ENCODE peak calls at places on chromosomes 12 and 14, in ten cellular contexts. R is spleen; Y is progenitor cell of endocrine pancreas; W is GM10248; N is CD8-positive, alpha-beta T cell; E is tibial artery; D is WTC11; G is left ventricle myocardium inferior; M is cardiac fibroblast; Q is H9. V is an unnamed sample.
A peak's percentile ranks its signal among the peaks of the same experiment; 100 is the strongest.

GRCh38 chr14:91159182-91159581 is 45.3 kb downstream of the DGLUCY start:
- DNase-seq in R (no peak), Y (no peak), W (no peak), N (no peak), E (no peak), D (no peak), G (no peak), M (no peak), Q (no peak), V (no peak)

GRCh38 chr12:67578976-67579661 is 69.4 kb upstream of the DYRK2 start:
- DNase-seq in R (no peak), Y (no peak), W (no peak), N (no peak), E (no peak), D (no peak), G (no peak), M (no peak), Q (no peak), V (no peak)

GRCh38 chr14:45247427-45247826 is 5.6 kb downstream of the MIS18BP1 start:
- DNase-seq in R (no peak), Y (no peak), W (no peak), N (no peak), E (no peak), D (no peak), G (no peak), M (no peak), Q (no peak), V (peak; percentile 14)

GRCh38 chr12:29241821-29242591 is 92.9 kb downstream of the FAR2 start:
- DNase-seq in R (no peak), Y (no peak), W (peak; percentile 26), N (no peak), E (no peak), D (no peak), G (no peak), M (peak; percentile 93), Q (no peak), V (peak; percentile 90)

GRCh38 chr12:106246891-106247730 is 709 bp downstream of the CKAP4 start:
- DNase-seq in R (peak; percentile 92), Y (peak; percentile 51), W (peak; percentile 72), N (peak; percentile 49), E (peak; percentile 80), D (peak; percentile 49), G (peak; percentile 74), M (peak; percentile 60), Q (no peak), V (peak; percentile 66)

GRCh38 chr14:99036594-99037293 is 235.3 kb downstream of the BCL11B start:
- DNase-seq in R (no peak), Y (no peak), W (no peak), N (no peak), E (peak; percentile 68), D (no peak), G (peak; percentile 30), M (no peak), Q (no peak), V (no peak)

GRCh38 chr12:53975019-53975815 is 463 bp upstream of the HOTAIR start:
- DNase-seq in R (no peak), Y (no peak), W (no peak), N (no peak), E (no peak), D (no peak), G (no peak), M (no peak), Q (peak; percentile 69), V (peak; percentile 54)

GRCh38 chr12:9868271-9868815 is 811 bp downstream of the CLEC2B start:
- DNase-seq in R (no peak), Y (no peak), W (no peak), N (no peak), E (no peak), D (no peak), G (no peak), M (peak; percentile 21), Q (no peak), V (no peak)

DNA sequence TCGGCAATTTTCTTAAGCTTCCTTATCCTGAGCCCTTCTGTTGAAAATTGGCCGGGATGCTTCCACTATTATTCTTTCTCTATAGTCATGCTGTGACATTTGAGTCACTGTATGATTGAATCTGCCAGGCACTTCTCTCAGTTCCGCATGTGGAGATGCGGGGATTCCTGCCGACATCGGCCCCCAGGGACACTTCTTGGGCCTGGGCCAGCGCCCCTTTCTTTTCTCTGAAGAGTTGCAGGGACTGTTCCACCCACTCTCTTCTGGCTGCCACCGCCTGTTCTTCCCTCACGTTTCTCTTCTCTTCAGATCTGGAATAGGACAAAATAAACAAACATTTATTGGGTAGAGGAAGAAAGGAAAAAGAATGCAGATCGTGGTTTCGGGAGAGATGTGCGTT is 310.1 kb downstream of the ETNK1 start:
- DNase-seq in R (no peak), Y (no peak), W (no peak), N (no peak), E (no peak), D (peak; percentile 33), G (peak; percentile 21), M (peak; percentile 45), Q (peak; percentile 50), V (no peak)
- TF ChIP-seq CTCF in R (no peak), Y (no peak), W (no peak), N (no peak), E (no peak), D (no peak), G (no peak), M (no peak), Q (peak; percentile 29), V (no peak)

GRCh38 chr12:46109343-46110219 is 119.2 kb upstream of the SCAF11 start:
- DNase-seq in R (no peak), Y (no peak), W (no peak), N (no peak), E (no peak), D (no peak), G (no peak), M (no peak), Q (no peak), V (no peak)

GRCh38 chr12:46111727-46112126 is 121.4 kb upstream of the SCAF11 start:
- DNase-seq in R (no peak), Y (no peak), W (no peak), N (no peak), E (no peak), D (no peak), G (no peak), M (no peak), Q (no peak), V (no peak)

GRCh38 chr12:46110220-46110700 is 119.9 kb upstream of the SCAF11 start:
- DNase-seq in R (no peak), Y (no peak), W (no peak), N (no peak), E (no peak), D (no peak), G (peak; percentile 39), M (no peak), Q (no peak), V (no peak)

GRCh38 chr12:46112364-46112763 is 122.0 kb upstream of the SCAF11 start:
- DNase-seq in R (no peak), Y (no peak), W (no peak), N (no peak), E (no peak), D (no peak), G (no peak), M (no peak), Q (no peak), V (no peak)

DNA sequence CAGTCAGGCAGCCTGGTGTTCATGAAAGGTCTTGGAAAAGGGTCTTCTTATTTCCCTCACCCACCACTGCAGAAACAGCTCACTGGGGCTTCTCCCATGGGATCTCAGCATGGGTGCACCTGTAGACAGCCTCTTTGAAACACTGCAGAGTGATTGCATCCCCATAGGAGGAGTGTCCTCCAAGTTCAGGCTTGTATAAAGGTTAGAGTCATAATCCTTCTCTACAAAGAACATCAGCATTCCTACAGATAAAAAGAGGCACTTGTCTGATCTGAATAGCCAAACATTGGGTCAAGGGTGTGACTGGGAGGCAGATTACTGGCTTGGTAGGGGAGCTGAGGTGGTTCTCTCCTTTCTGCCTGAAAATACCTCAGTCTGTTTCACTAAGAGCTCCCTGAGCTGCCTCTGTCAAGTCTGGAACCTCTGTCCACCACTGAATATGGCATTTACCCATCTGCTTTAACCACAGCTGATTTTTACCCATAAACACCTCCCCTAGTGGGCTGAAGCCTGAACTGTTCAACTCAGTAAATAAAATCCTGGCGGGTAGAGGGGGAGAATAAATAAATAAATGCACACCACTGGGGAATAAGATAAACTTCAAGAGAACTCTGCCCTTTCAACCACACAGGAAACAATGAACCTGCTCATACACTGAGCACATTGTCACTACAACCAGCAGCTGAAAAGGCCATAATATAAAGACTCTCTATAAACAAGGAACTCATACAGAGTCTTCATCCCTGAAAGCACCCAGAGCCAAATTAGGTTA is 120.7 kb upstream of the SCAF11 start:
- DNase-seq in R (no peak), Y (no peak), W (no peak), N (no peak), E (no peak), D (no peak), G (no peak), M (no peak), Q (no peak), V (no peak)
- TF ChIP-seq CTCF in R (no peak), Y (peak; percentile 29), W (no peak), N (no peak), E (no peak), D (no peak), G (no peak), M (peak; percentile 11), Q (peak; percentile 35), V (no peak)

GRCh38 chr14:63545431-63545830 is 2.3 kb upstream of the PPP2R5E start:
- DNase-seq in R (no peak), Y (no peak), W (no peak), N (no peak), E (no peak), D (no peak), G (no peak), M (no peak), Q (no peak), V (no peak)

GRCh38 chr14:63543000-63543825 is at the start of gene PPP2R5E:
- DNase-seq in R (peak; percentile 98), Y (peak; percentile 94), W (peak; percentile 98), N (peak; percentile 95), E (peak; percentile 99), D (peak; percentile 98), G (peak; percentile 98), M (peak; percentile 99), Q (peak; percentile 99), V (peak; percentile 100)

GRCh38 chr14:63543826-63544320 is 696 bp upstream of the PPP2R5E start:
- DNase-seq in R (no peak), Y (no peak), W (no peak), N (no peak), E (no peak), D (no peak), G (no peak), M (peak; percentile 9), Q (no peak), V (no peak)

GRCh38 chr14:63542231-63542999 is 762 bp downstream of the PPP2R5E start:
- DNase-seq in R (no peak), Y (peak; percentile 19), W (no peak), N (peak; percentile 4), E (peak; percentile 66), D (peak; percentile 36), G (no peak), M (peak; percentile 26), Q (peak; percentile 39), V (peak; percentile 44)

DNA sequence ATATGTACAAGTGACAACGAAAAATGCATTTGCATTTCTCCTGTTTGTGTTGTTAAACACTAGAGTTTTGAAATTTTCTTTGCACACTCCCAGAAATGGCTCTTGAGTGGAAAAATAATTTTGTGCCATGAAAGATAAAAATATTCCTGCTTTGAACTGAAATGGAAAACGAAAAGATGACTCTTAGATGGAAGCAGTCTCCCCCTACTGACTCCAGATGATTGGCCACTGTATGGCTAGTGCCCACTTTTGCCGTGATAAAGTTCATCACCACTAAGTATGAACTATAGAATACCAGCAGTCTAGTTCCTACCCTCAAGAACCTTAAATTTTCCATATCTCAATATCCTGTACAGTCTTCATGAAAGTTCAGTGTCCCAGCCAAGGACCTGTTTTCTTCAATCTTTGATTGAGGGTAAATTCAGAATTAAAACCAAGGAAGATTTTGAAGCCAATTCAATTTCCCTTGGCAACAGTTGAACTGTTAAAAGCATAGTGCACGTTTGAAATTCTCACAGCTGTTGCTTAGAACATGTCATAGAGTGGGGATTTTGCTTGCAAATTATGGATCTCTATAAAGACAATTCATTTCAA is 1.6 kb upstream of the PPP2R5E start:
- DNase-seq in R (no peak), Y (no peak), W (no peak), N (no peak), E (no peak), D (no peak), G (no peak), M (peak; percentile 51), Q (no peak), V (peak; percentile 68)
- TF ChIP-seq CTCF in R (no peak), Y (no peak), W (peak; percentile 54), N (no peak), E (peak; percentile 37), D (no peak), G (peak; percentile 63), M (peak; percentile 57), Q (peak; percentile 40), V (peak; percentile 56)

DNA sequence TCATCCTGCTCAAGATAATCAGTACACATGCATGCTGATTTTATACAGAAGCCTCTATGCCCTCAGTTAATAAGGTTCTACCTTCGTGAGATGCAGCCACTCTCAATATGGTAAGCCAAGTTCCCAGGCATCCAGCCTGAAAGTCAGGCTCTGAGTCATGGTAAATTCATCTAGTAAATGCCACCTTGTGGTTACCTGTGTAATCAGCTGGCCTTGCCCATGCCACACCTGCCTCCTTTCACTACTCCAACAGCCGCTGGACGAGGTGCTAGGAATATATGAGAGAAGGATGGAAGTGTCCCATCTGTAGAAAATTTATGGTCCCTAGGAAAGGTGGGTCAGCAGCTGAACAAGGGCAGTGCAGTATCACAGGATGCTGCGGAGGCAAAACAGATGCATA is 207.3 kb downstream of the SSPN start:
- DNase-seq in R (no peak), Y (no peak), W (no peak), N (no peak), E (no peak), D (peak; percentile 21), G (no peak), M (peak; percentile 4), Q (peak; percentile 55), V (no peak)
- TF ChIP-seq CTCF in R (no peak), Y (peak; percentile 52), W (no peak), N (no peak), E (no peak), D (no peak), G (peak; percentile 42), M (no peak), Q (peak; percentile 63), V (no peak)